ENCODE peak calls at places on chromosomes 13 and 19, in four cellular contexts. Y is activated T-cell treated with anti-CD3 and anti-CD28 coated beads for 48 hours; Z is stimulated activated naive CD8-positive, alpha-beta T cell treated with anti-CD3 and anti-CD28 coated beads, Interleukin-15, Interleukin-2, amounts not matched to agents 100 U/mL and 50 U/mL, for 24 hours; C is kidney epithelial cell. V is an unnamed sample.

GRCh38 chr19:54073829-54074228 is 7.3 kb downstream of the TARM1 start:
- DNase-seq in Y (no peak), Z (no peak), C (no peak), V (no peak)

GRCh38 chr13:99859178-99860177 is 112.1 kb downstream of the ZIC5 start:
- DNase-seq in Y (peak), Z (peak), C (no peak), V (no peak)

GRCh38 chr13:108376308-108376707 is 106.8 kb downstream of the TNFSF13B start:
- DNase-seq in Y (no peak), Z (no peak), C (no peak), V (no peak)

GRCh38 chr19:4375620-4376228 is 24.6 kb downstream of the SH3GL1 start:
- DNase-seq in Y (no peak), Z (peak), C (no peak), V (peak)

GRCh38 chr13:50519866-50520265 is 323.6 kb downstream of the DLEU7 start:
- DNase-seq in Y (no peak), Z (no peak), C (no peak), V (no peak)

GRCh38 chr19:41225238-41226052 is 6.4 kb downstream of the AXL start:
- DNase-seq in Y (no peak), Z (peak), C (peak), V (no peak)

GRCh38 chr19:51689751-51690358 is 3.3 kb upstream of the SPACA6 start:
- DNase-seq in Y (no peak), Z (peak), C (no peak), V (no peak)

GRCh38 chr13:48892311-48892710 is 83.4 kb upstream of the FNDC3A start:
- DNase-seq in Y (no peak), Z (no peak), C (peak), V (peak)

GRCh38 chr19:10120538-10121198 is 969 bp upstream of the EIF3G start:
- DNase-seq in Y (no peak), Z (no peak), C (no peak), V (no peak)